ENCODE peak calls at places on chromosome 17, in seven cellular contexts. I is Kasumi-1, E is iPS-NIHi11, B is stromal cell of bone marrow, N is NCI-H1105 treated with DMSO at 0.1 percent for 48 hours, A is RCC 7860, V is NCI-H460. D is an unnamed sample.

GRCh38 chr17:59839646-59840328 is 53.0 kb downstream of the TUBD1 start:
- DNase-seq in B (no peak), E (no peak), I (no peak), A (peak; percentile 62), N (no peak), V (no peak), D (peak; percentile 65)

GRCh38 chr17:78802459-78802858 is 20.4 kb upstream of the CYTH1 start:
- DNase-seq in B (no peak), V (no peak), N (no peak), I (no peak), A (no peak), E (no peak), D (no peak)

GRCh38 chr17:83161298-83162034 is 82.1 kb downstream of the METRNL start:
- DNase-seq in E (no peak), N (no peak), V (no peak), A (no peak), I (no peak), B (no peak), D (no peak)

GRCh38 chr17:70138309-70138865 is 30.9 kb upstream of the KCNJ2 start:
- DNase-seq in V (no peak), A (peak; percentile 23), B (peak; percentile 36), I (no peak), N (no peak), E (no peak), D (no peak)

GRCh38 chr17:4858068-4858879 is 25.1 kb downstream of the MINK1 start:
- DNase-seq in A (no peak), B (no peak), N (no peak), I (no peak), V (no peak), E (peak; percentile 82), D (no peak)

GRCh38 chr17:79620207-79621038 is 9.6 kb upstream of the RBFOX3 start:
- DNase-seq in A (no peak), E (no peak), B (no peak), V (no peak), I (no peak), N (no peak), D (no peak)

GRCh38 chr17:16493470-16494048 is 1.6 kb upstream of the LRRC75A start:
- DNase-seq in N (no peak), B (no peak), V (no peak), I (no peak), A (no peak), E (no peak), D (peak; percentile 19)

GRCh38 chr17:70021726-70022125 is 53.3 kb upstream of the KCNJ16 start:
- DNase-seq in N (no peak), I (no peak), V (no peak), B (no peak), E (no peak), A (no peak), D (no peak)

GRCh38 chr17:17297217-17297616 is 6.0 kb upstream of the NT5M start:
- DNase-seq in I (no peak), N (no peak), E (no peak), A (no peak), V (no peak), B (no peak), D (no peak)

GRCh38 chr17:39737761-39738567 is at the start of gene GRB7:
- DNase-seq in V (no peak), E (peak; percentile 87), N (peak; percentile 80), B (no peak), I (no peak), A (no peak), D (no peak)

GRCh38 chr17:39080416-39081179 is 70.8 kb downstream of the PLXDC1 start:
- DNase-seq in N (no peak), I (no peak), A (no peak), V (no peak), B (peak; percentile 81), E (no peak), D (peak; percentile 4)

GRCh38 chr17:6753006-6753445 is 2.8 kb upstream of the XAF1 start:
- DNase-seq in B (peak; percentile 53), E (peak; percentile 46), V (no peak), A (peak; percentile 93), N (peak; percentile 4), I (peak; percentile 62), D (peak; percentile 86)

GRCh38 chr17:80818871-80819270 is 172.8 kb upstream of the CHMP6 start:
- DNase-seq in E (no peak), V (no peak), I (no peak), N (no peak), A (no peak), B (no peak), D (no peak)

GRCh38 chr17:721540-721937 is 6.9 kb upstream of the VPS53 start:
- DNase-seq in A (no peak), E (no peak), V (no peak), I (no peak), B (no peak), N (no peak), D (no peak)

GRCh38 chr17:45123930-45124796 is 8.2 kb downstream of the PLCD3 start:
- DNase-seq in V (peak; percentile 84), A (peak; percentile 87), I (peak; percentile 55), N (no peak), B (peak; percentile 74), E (peak; percentile 58), D (peak; percentile 53)

GRCh38 chr17:30570596-30571265 is 93.5 kb downstream of the GOSR1 start:
- DNase-seq in A (no peak), N (no peak), I (no peak), B (no peak), V (no peak), E (no peak), D (peak; percentile 12)

GRCh38 chr17:15249487-15249886 is 15.6 kb downstream of the PMP22 start:
- DNase-seq in I (no peak), V (no peak), E (no peak), B (no peak), N (no peak), A (no peak), D (no peak)

GRCh38 chr17:68662037-68662432 is 60.9 kb upstream of the FAM20A start:
- DNase-seq in B (no peak), A (no peak), V (no peak), N (no peak), E (no peak), I (no peak), D (no peak)

GRCh38 chr17:62675701-62676100 is 48.2 kb downstream of the MRC2 start:
- DNase-seq in E (no peak), B (no peak), N (no peak), V (no peak), I (no peak), A (no peak), D (no peak)

GRCh38 chr17:81481011-81481799 is 31.4 kb downstream of the ACTG1 start:
- DNase-seq in V (no peak), A (no peak), N (peak; percentile 82), B (peak; percentile 49), E (peak; percentile 98), I (peak; percentile 92), D (no peak)

GRCh38 chr17:41539071-41539492 is 11.0 kb upstream of the KRT19 start:
- DNase-seq in V (no peak), I (no peak), E (no peak), B (no peak), N (no peak), A (peak; percentile 44), D (no peak)

GRCh38 chr17:7705269-7706255 is 560 bp downstream of the EFNB3 start:
- DNase-seq in N (peak; percentile 23), I (no peak), A (no peak), V (no peak), E (no peak), B (no peak), D (no peak)

GRCh38 chr17:33049781-33050414 is 58.3 kb downstream of the SPACA3 start:
- DNase-seq in I (peak; percentile 27), V (peak; percentile 47), B (peak; percentile 18), N (peak; percentile 24), E (peak; percentile 83), A (peak; percentile 39), D (peak; percentile 65)